ENCODE peak calls at places on chromosomes 1 and 21, in eight cellular contexts. F, N, U, I, K, R, C and M are unnamed samples.

GRCh38 chr1:171254859-171255258 is 6.6 kb downstream of the FMO1 start:
- DNase-seq in F (peak), U (no peak), C (peak), K (no peak), I (no peak), N (no peak), R (no peak), M (no peak)

GRCh38 chr1:55428944-55429931 is 214.1 kb upstream of the USP24 start:
- DNase-seq in R (peak), C (peak), N (peak), K (no peak), U (no peak), I (no peak), F (peak), M (peak)

GRCh38 chr1:152225678-152226077 is 1.7 kb upstream of the HRNR start:
- DNase-seq in K (no peak), F (no peak), C (no peak), N (no peak), U (no peak), R (no peak), I (no peak), M (no peak)

GRCh38 chr1:237737938-237738610 is 152.6 kb downstream of the ZP4 start:
- DNase-seq in N (no peak), K (no peak), U (no peak), F (no peak), C (no peak), I (no peak), R (no peak), M (no peak)

GRCh38 chr21:42455196-42455595 is 40.8 kb downstream of the RSPH1 start:
- DNase-seq in R (no peak), N (no peak), K (peak), U (no peak), F (no peak), C (no peak), I (no peak), M (no peak)

GRCh38 chr1:91731815-91732214 is 154.1 kb downstream of the TGFBR3 start:
- DNase-seq in I (peak), R (peak), C (peak), F (no peak), K (no peak), U (no peak), N (peak), M (no peak)

GRCh38 chr1:13725714-13726175 is 25.8 kb downstream of the PRDM2 start:
- DNase-seq in F (peak), U (no peak), I (no peak), C (peak), R (peak), K (no peak), N (peak), M (no peak)

GRCh38 chr1:199751962-199752687 is 275.4 kb upstream of the NR5A2 start:
- DNase-seq in K (no peak), N (no peak), F (no peak), C (no peak), U (no peak), R (no peak), I (peak), M (no peak)

GRCh38 chr1:7462627-7463026 is 308.5 kb upstream of the VAMP3 start:
- DNase-seq in I (no peak), F (no peak), N (no peak), C (no peak), U (no peak), K (no peak), R (no peak), M (no peak)

GRCh38 chr1:118990513-118991131 is 2.5 kb upstream of the TBX15 start:
- DNase-seq in N (no peak), R (no peak), F (no peak), K (no peak), U (no peak), C (no peak), I (no peak), M (no peak)

GRCh38 chr1:61254629-61255323 is 172.4 kb downstream of the NFIA start:
- DNase-seq in R (peak), N (no peak), U (no peak), K (no peak), C (peak), I (no peak), F (no peak), M (no peak)

GRCh38 chr1:183226963-183227362 is 40.9 kb downstream of the LAMC2 start:
- DNase-seq in R (no peak), C (no peak), K (no peak), N (no peak), I (no peak), F (no peak), U (no peak), M (no peak)

GRCh38 chr1:17742590-17742989 is 12.5 kb upstream of the ACTL8 start:
- DNase-seq in F (no peak), C (no peak), U (no peak), I (no peak), R (peak), K (no peak), N (no peak), M (no peak)

GRCh38 chr1:183081402-183082110 is 58.3 kb downstream of the LAMC1 start:
- DNase-seq in R (no peak), K (no peak), F (no peak), N (no peak), C (no peak), U (no peak), I (no peak), M (no peak)

GRCh38 chr1:236862615-236863211 is 67.6 kb downstream of the MTR start:
- DNase-seq in K (no peak), R (no peak), F (no peak), I (peak), N (no peak), U (no peak), C (no peak), M (no peak)

GRCh38 chr21:26489781-26490180 is 83.3 kb downstream of the CYYR1 start:
- DNase-seq in K (no peak), I (no peak), U (no peak), C (no peak), R (no peak), N (no peak), F (no peak), M (no peak)

GRCh38 chr1:6998267-6998666 is 213.0 kb downstream of the CAMTA1 start:
- DNase-seq in N (peak), R (no peak), F (no peak), U (no peak), I (no peak), C (no peak), K (no peak), M (no peak)

GRCh38 chr1:3352084-3352951 is 102.1 kb upstream of the ARHGEF16 start:
- DNase-seq in R (peak), U (no peak), F (peak), I (no peak), K (no peak), N (no peak), C (peak), M (no peak)

DNA sequence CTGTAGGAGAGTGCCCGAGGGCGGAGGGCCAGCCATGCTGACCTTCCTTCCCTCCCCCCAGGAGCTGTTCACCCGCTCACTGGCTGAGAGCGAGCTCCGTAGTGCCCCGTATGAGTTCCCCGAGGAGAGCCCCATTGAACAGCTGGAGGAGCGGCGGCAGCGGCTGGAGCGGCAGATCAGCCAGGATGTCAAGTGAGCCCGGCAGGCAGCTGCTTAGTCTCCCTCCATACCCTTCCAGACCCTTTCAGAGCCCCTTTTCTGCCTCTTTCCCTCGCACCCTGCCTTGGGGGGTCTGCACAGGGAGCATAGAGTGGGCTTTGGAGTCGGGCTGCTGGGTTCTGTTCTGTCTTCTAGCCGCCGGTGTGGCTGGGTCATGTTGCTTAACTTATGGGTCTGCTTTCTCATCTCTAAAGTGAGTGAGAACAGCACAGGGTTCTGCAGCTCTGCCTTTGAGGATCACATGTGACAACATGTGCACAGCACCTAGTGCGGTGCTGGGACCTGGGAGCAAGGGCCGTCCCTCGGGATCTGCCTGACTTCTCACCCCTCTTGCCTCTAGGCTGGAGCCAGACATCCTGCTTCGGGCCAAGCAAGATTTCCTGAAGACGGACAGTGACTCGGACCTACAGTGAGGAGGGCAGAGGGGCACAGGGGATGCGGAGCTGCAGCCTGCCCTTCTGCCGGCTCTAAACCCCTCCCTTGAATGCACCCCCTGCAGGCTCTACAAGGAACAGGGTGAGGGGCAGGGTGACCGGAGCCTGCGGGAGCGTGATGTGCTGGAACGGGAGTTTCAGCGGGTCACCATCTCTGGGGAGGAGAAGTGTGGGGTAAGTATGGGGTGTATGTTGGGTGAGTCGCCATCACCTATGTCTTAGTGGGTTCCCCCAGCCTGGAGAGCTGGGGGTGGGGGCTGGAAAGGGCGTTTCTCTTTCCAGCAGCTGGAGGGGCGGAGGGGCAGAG is 6.2 kb downstream of the AMPD2 start:
- DNase-seq in K (no peak), U (no peak), F (no peak), I (no peak), C (no peak), R (no peak), N (no peak), M (no peak)
- TF ChIP-seq CTCF in K (no peak), U (no peak), F (no peak), I (no peak), C (no peak), R (no peak), N (no peak), M (no peak)

DNA sequence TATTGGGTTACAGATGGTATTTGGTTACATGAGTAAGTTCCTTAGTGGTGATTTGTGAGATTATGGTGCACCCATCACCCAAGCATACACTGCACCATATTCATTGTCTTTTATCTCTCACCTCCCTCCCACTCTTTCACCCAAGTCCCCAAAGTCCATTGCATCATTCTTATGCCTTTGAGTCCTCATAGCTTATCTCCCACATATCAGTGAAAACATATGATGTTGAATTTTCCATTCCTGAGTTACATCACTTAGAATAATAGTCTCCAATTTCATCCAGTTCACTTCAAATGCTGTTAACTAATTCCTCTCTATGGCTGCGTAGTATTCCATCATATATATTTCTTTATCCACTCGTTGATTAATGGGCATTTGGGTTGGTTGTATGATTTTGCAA is 36.8 kb upstream of the ZNF678 start:
- DNase-seq in C (no peak), F (no peak), N (no peak), U (no peak), K (no peak), I (no peak), R (no peak), M (no peak)
- TF ChIP-seq CTCF in C (no peak), F (no peak), N (no peak), U (no peak), K (no peak), I (no peak), R (no peak), M (no peak)

GRCh38 chr1:53087332-53088285 is 25.6 kb downstream of the PODN start:
- DNase-seq in U (no peak), I (no peak), K (no peak), N (no peak), C (no peak), R (no peak), F (no peak), M (no peak)
- TF ChIP-seq CTCF in U (no peak), I (no peak), K (no peak), N (no peak), C (no peak), R (no peak), F (no peak), M (no peak)

GRCh38 chr21:34921151-34921550 is 128.0 kb downstream of the RUNX1 start:
- DNase-seq in C (no peak), I (no peak), N (no peak), K (no peak), F (no peak), R (no peak), U (no peak), M (no peak)

GRCh38 chr21:34923202-34923601 is 125.9 kb downstream of the RUNX1 start:
- DNase-seq in C (no peak), K (no peak), R (no peak), U (no peak), I (no peak), F (no peak), N (no peak), M (no peak)

GRCh38 chr21:34924194-34924593 is 124.9 kb downstream of the RUNX1 start:
- DNase-seq in N (no peak), R (no peak), F (no peak), K (no peak), I (no peak), C (no peak), U (no peak), M (no peak)

GRCh38 chr21:34923626-34924025 is 125.5 kb downstream of the RUNX1 start:
- DNase-seq in K (no peak), U (no peak), R (no peak), N (no peak), F (no peak), I (no peak), C (no peak), M (no peak)

DNA sequence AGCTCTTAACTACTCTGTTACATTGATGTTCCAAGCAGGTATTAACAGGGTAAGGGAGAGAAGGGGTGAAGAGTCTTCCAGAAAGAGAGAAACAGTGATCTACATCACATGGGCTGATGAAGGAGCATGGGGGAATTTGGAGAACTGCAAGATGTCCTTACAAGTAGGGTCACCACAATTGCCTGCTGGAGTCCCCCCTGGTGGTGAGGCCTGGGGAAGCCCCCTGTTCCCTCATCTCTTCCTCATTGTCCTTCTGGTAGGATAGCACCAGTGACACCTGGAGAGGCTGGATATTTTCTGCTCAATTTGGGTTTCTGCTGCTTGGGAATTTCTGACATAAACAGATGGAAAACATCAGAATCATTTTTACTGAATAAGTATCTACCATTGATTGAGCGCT is 126.6 kb downstream of the RUNX1 start:
- DNase-seq in N (no peak), F (no peak), U (no peak), R (no peak), I (no peak), K (no peak), C (no peak), M (no peak)
- TF ChIP-seq CTCF in N (no peak), F (no peak), U (no peak), R (no peak), I (no peak), K (no peak), C (no peak), M (no peak)

GRCh38 chr1:206854401-206855129 is 10.9 kb upstream of the IL20 start:
- DNase-seq in I (no peak), U (no peak), N (no peak), C (peak), R (no peak), F (no peak), K (no peak), M (no peak)
- TF ChIP-seq CTCF in I (no peak), U (no peak), N (no peak), C (no peak), R (no peak), F (no peak), K (no peak), M (no peak)

GRCh38 chr1:43358121-43358745 is 548 bp upstream of the CDC20 start:
- DNase-seq in C (peak), N (peak), I (no peak), U (no peak), R (peak), K (no peak), F (no peak), M (no peak)
- TF ChIP-seq CTCF in C (peak), N (peak), I (no peak), U (no peak), R (peak), K (peak), F (peak), M (peak)

GRCh38 chr1:82386365-82387069 is 585.8 kb downstream of the ADGRL2 start:
- DNase-seq in F (no peak), K (no peak), R (no peak), I (no peak), N (no peak), C (no peak), U (no peak), M (no peak)
- TF ChIP-seq CTCF in F (no peak), K (no peak), R (no peak), I (no peak), N (no peak), C (no peak), U (no peak), M (no peak)

GRCh38 chr1:215581896-215582295 is 14.8 kb downstream of the KCTD3 start:
- DNase-seq in K (no peak), U (no peak), I (no peak), N (no peak), F (no peak), C (no peak), R (no peak), M (no peak)
- TF ChIP-seq CTCF in K (no peak), U (no peak), I (no peak), N (no peak), F (no peak), C (no peak), R (no peak), M (no peak)

DNA sequence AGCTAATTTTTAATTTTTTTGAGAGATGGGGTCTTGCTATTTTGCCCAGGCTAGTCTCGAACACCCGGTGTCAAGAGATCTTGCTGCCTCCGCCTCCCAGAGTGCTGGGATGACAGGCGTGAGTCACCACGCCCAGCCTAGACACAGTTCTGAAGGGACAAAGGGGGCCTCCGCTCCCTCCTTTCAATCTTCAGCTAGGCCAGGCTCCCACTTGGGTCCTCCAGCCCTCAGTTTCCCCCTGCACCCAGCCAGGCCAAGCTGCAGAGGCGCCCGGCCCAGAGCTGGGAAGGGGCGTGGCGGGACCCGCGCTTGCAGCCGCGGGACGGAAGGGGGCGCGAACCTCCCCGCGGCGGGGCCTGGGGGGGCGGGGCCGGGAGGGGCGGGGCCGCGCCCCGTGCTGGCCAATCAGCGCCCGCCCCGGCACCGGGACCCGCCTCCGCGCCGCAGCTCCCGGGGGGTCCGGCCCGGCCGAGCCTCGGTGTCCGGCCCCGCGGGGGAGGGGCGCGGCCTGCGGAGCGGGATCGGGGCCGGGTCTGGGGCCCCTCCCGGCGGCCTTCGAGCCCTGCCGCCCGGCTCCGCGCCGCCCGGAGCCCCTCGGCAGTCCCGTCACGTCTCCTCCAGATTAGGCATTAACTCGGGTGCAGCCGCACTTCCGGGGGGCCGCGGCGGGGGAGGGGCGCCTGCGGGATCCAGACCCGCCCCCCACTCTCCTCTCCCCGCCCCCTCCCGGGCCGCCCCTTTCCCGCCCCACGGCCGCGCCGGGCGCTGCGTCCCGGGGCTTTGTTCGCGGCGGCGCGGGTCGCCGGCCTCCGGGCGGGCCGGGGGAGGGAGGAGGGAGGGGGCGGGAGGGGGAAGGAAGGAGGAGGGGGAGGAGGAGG is 559 bp upstream of the AGRN start:
- DNase-seq in R (peak), N (peak), I (peak), K (peak), C (peak), F (no peak), U (peak), M (peak)
- TF ChIP-seq CTCF in R (peak), N (no peak), I (peak), K (peak), C (peak), F (peak), U (peak), M (peak)

DNA sequence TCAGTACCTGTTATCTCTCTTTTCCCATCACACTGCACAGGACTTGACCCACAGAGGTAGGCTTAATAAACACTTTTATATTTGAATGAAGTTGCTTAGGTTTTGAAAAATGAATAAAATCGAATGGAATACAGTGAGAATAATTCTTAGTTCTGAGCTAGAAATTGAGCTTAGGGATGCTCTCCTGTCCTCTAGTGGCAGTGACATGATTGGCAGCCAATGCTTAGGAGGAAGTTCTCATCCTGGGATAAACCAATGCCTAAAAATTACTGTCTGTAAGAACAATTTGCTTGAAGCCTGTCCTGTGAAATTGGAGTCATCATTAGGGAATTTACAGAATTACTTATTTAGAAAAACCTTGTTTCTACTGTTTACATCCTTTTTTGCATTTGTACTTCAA is 21.3 kb upstream of the CYP4X1 start:
- DNase-seq in F (no peak), N (no peak), C (no peak), K (no peak), I (no peak), R (no peak), U (no peak), M (no peak)
- TF ChIP-seq CTCF in F (no peak), N (no peak), C (no peak), K (peak), I (peak), R (peak), U (peak), M (no peak)